ENCODE peak calls at places on chromosomes 2 and 18, in four cellular contexts. I, X, K and Y are unnamed samples.
A peak's percentile ranks its signal among the peaks of the same experiment; 100 is the strongest.

GRCh38 chr2:167049659-167050058 is 161.4 kb downstream of the XIRP2 start:
- DNase-seq in K (no peak), X (no peak), I (peak; percentile 15), Y (no peak)

GRCh38 chr2:212337036-212337435 is 201.6 kb downstream of the ERBB4 start:
- DNase-seq in X (no peak), I (no peak), K (no peak), Y (no peak)

GRCh38 chr2:236712961-236713673 is 143.5 kb downstream of the ACKR3 start:
- DNase-seq in I (no peak), K (no peak), X (no peak), Y (no peak)

GRCh38 chr2:18787726-18788125 is 198.4 kb upstream of the NT5C1B start:
- DNase-seq in K (no peak), I (no peak), X (no peak), Y (no peak)

GRCh38 chr2:182048088-182048487 is 62.4 kb downstream of the PPP1R1C start:
- DNase-seq in X (no peak), K (no peak), I (peak; percentile 73), Y (no peak)

GRCh38 chr2:160697817-160698216 is 204.2 kb upstream of the RBMS1 start:
- DNase-seq in X (no peak), I (no peak), K (no peak), Y (no peak)

GRCh38 chr2:85183078-85183477 is 49.9 kb downstream of the TCF7L1 start:
- DNase-seq in X (no peak), K (no peak), I (no peak), Y (no peak)

GRCh38 chr2:200993097-200993496 is 29.6 kb upstream of the ORC2 start:
- DNase-seq in I (no peak), K (no peak), X (no peak), Y (no peak)

GRCh38 chr18:3759099-3759498 is 309.1 kb downstream of the TGIF1 start:
- DNase-seq in X (no peak), K (no peak), I (no peak), Y (no peak)

GRCh38 chr2:95158891-95159619 is 593 bp downstream of the ZNF514 start:
- DNase-seq in X (no peak), I (no peak), K (peak; percentile 81), Y (peak; percentile 29)

GRCh38 chr2:123073956-123074355 is 951.1 kb upstream of the CNTNAP5 start:
- DNase-seq in I (no peak), X (no peak), K (no peak), Y (no peak)

GRCh38 chr18:44568986-44569385 is 111.7 kb upstream of the SETBP1 start:
- DNase-seq in K (no peak), I (no peak), X (no peak), Y (no peak)

GRCh38 chr2:159913897-159914296 is 115.9 kb upstream of the CD302 start:
- DNase-seq in I (no peak), X (no peak), K (no peak), Y (no peak)

GRCh38 chr2:21228041-21228895 is 104.5 kb downstream of the TDRD15 start:
- DNase-seq in I (no peak), K (no peak), X (no peak), Y (no peak)

GRCh38 chr18:55113800-55114199 is 154.5 kb upstream of the CCDC68 start:
- DNase-seq in I (no peak), K (no peak), X (no peak), Y (peak; percentile 35)

GRCh38 chr2:112708968-112709367 is 11.9 kb upstream of the NT5DC4 start:
- DNase-seq in X (no peak), K (no peak), I (no peak), Y (no peak)

GRCh38 chr2:201298462-201298861 is 38.1 kb downstream of the CASP8 start:
- DNase-seq in K (no peak), I (no peak), X (no peak), Y (no peak)

GRCh38 chr18:24530630-24531111 is 70.2 kb downstream of the HRH4 start:
- DNase-seq in X (no peak), I (no peak), K (no peak), Y (no peak)

GRCh38 chr2:226052772-226053416 is 653.4 kb downstream of the NYAP2 start:
- DNase-seq in K (no peak), I (no peak), X (no peak), Y (no peak)

GRCh38 chr2:224657349-224657748 is 58.8 kb downstream of the CCDC195 start:
- DNase-seq in X (no peak), I (no peak), K (no peak), Y (no peak)

GRCh38 chr2:8263931-8264330 is 417.9 kb upstream of the ID2 start:
- DNase-seq in X (peak; percentile 80), I (no peak), K (no peak), Y (no peak)

GRCh38 chr2:74361327-74361726 is 18.1 kb upstream of the SLC4A5 start:
- DNase-seq in X (no peak), I (no peak), K (no peak), Y (no peak)

DNA sequence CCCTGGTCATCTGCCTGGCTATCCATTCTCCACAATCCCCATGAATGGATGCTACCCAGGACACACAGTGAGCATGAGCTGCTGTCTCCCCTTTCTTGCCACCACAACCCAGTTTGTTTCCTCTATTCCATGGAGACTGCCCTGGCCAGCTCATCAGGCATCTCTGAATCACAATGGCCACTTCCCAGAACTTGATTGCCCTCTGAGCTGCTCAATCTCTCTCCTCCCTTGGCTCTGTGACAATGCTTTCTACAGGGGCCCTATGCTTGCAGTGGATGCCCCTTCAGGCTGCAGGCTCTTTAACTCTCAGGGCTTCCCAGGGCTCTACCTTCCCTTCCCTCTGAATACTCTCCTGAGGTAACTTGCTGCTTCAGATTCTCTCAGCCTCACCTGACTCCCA is 14.4 kb upstream of the SLC4A5 start:
- DNase-seq in I (no peak), K (peak; percentile 32), X (peak; percentile 61), Y (no peak)
- H3K36me3 ChIP-seq in I (no peaks in the 10 kb centered on the region), K (peaks cover 35% of the 10 kb centered on the region), X (peaks cover 71% of the 10 kb centered on the region), Y (peaks cover 76% of the 10 kb centered on the region)

GRCh38 chr2:36455011-36455410 is 99.4 kb downstream of the CRIM1 start:
- DNase-seq in I (no peak), X (no peak), K (no peak), Y (no peak)
- H3K36me3 ChIP-seq in I (no peaks in the 10 kb centered on the region), X (peaks cover 38% of the 10 kb centered on the region), K (no peaks in the 10 kb centered on the region), Y (no peaks in the 10 kb centered on the region)

DNA sequence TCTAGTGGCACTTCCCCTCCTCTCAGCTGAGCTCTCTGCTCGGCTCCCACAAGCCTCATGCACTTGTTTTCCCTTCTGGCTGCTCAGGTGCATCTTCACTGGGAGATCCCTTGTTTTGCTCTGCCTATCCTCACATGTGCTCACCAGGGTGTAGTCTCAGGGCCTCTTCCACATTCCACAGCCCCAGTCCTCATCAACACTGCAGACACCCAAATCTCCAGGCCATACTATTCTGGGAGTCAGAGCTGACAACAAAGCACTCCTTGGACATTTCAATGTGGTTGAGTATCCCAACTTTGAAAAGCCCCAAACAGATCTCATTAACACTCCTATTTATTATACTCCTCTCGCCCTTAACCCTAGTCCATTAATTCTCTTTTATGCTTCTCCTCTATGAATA is 71.3 kb downstream of the CCDC93 start:
- DNase-seq in K (peak; percentile 16), I (no peak), X (no peak), Y (no peak)
- H3K36me3 ChIP-seq in K (peaks cover 18% of the 10 kb centered on the region), I (no peaks in the 10 kb centered on the region), X (peaks cover 72% of the 10 kb centered on the region), Y (peaks cover 65% of the 10 kb centered on the region)

DNA sequence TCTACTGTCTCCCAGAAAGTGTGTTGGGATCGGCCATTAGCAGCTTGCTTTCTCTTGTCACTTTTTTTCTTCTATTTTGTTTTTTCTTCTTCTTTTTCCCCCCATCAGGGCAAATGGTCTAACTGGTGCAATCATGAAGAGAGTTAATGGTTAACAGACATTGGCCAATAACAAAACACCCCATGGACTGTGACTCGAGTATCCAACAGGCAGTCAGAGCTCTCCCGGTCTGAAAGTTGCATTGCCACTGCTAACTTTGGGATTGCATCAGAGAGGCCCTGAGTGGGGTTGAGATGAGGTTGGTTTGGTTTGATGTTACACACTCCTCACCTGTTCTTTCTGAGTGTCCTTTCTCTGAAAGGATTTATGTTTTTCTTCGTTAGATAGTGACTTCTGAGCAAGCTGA is 12.9 kb upstream of the SNORC start:
- DNase-seq in K (no peak), X (no peak), I (no peak), Y (no peak)
- H3K36me3 ChIP-seq in K (peaks cover 12% of the 10 kb centered on the region), X (peaks cover 60% of the 10 kb centered on the region), I (no peaks in the 10 kb centered on the region), Y (no peaks in the 10 kb centered on the region)

DNA sequence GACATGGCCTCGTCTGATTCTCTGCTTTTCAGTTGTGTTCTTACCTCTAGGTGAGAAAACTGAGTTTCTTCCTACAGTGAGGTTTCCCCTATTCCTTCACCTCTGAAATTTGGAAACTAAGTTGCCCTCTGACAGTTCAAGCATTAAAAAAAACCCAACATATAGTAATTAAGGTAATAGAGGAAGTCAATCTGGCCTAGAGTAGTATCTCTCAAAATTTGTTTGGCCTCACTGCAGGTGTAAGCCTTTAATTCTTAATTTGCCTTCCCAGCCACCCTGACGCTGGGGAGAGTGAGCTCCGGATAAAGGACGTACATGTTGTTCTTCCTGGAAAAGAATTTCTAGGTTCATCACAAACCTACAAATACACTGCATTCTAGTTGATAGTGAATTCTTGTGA is 1.4 kb downstream of the CAD start:
- DNase-seq in X (no peak), K (no peak), I (no peak), Y (no peak)
- H3K36me3 ChIP-seq in X (peaks cover 82% of the 10 kb centered on the region), K (peaks cover 36% of the 10 kb centered on the region), I (peaks cover 9% of the 10 kb centered on the region), Y (peaks cover 2% of the 10 kb centered on the region)

DNA sequence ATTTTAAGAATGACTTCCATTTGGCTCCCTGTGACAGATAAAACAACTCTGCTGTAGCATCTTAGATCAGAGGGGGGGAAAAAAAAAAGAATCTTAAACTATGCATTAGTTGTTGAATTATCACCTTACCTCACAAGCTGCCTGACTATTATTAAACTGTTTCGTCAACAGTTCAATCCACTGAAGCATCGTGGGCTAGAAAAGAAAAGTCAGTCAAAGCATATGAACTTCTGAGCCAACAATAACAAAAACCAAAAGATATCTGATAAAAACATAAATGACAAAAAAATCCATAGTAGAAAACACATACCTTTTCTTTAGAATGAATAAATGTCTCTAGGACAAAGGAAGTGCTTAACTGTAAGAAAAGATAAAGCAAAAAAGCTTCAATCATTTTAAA is 73.7 kb downstream of the C2orf74 start:
- DNase-seq in I (no peak), X (no peak), K (no peak), Y (no peak)
- H3K36me3 ChIP-seq in I (no peaks in the 10 kb centered on the region), X (peaks cover 14% of the 10 kb centered on the region), K (peaks cover 5% of the 10 kb centered on the region), Y (peaks cover 22% of the 10 kb centered on the region)

GRCh38 chr2:241094172-241094571 is 7.9 kb downstream of the MTERF4 start:
- DNase-seq in X (no peak), I (no peak), K (peak; percentile 57), Y (no peak)

GRCh38 chr2:241091201-241091600 is 10.9 kb downstream of the MTERF4 start:
- DNase-seq in K (no peak), X (no peak), I (no peak), Y (no peak)

GRCh38 chr2:241094924-241095420 is 7.1 kb downstream of the MTERF4 start:
- DNase-seq in I (no peak), X (no peak), K (peak; percentile 24), Y (no peak)

GRCh38 chr2:241091734-241092445 is 10.2 kb downstream of the MTERF4 start:
- DNase-seq in X (no peak), K (no peak), I (no peak), Y (no peak)

GRCh38 chr2:241092677-241093076 is 9.4 kb downstream of the MTERF4 start:
- DNase-seq in X (no peak), K (no peak), I (no peak), Y (no peak)
- H3K36me3 ChIP-seq in X (peaks cover 79% of the 10 kb centered on the region), K (peaks cover 16% of the 10 kb centered on the region), I (peaks cover 6% of the 10 kb centered on the region), Y (peaks cover 99% of the 10 kb centered on the region)

DNA sequence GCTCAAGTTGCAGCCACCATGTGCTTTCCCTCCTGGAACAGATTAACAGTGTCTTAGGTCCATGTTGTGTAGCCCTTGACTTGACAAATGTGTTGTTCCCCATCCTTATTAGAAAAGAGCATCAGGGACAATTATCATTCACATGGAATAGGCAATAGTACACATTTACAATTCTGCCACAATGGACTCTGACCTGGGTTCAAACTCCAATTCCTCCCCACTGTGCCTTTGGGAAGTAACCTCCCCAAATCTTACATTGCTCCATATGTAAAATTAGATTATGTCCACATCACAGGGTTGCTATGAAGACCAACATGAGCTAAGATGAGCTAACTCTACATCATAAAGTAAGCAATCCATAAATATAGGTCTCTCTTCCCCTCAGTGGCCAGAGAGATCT is 193.8 kb downstream of the NRP2 start:
- DNase-seq in X (no peak), I (no peak), K (no peak), Y (no peak)
- H3K36me3 ChIP-seq in X (no peaks in the 10 kb centered on the region), I (no peaks in the 10 kb centered on the region), K (no peaks in the 10 kb centered on the region), Y (no peaks in the 10 kb centered on the region)